ENCODE peak calls at places on chromosomes 16 and 17, in seven cellular contexts. One of them, this sample, is unnamed.

GRCh38 chr16:58039829-58040495 is 14.4 kb downstream of the MMP15 start:
- DNase-seq in heart left ventricle: no peak
- DNase-seq in H54: no peak
- DNase-seq in pancreas: peak; percentile 71
- DNase-seq in T-cell: no peak
- DNase-seq in midbrain: no peak
- DNase-seq in NCI-H187: no peak
- DNase-seq in this sample: no peak

GRCh38 chr17:17096438-17097178 is 54.4 kb downstream of the MPRIP start:
- DNase-seq in heart left ventricle: no peak
- DNase-seq in H54: no peak
- DNase-seq in pancreas: peak; percentile 19
- DNase-seq in T-cell: no peak
- DNase-seq in midbrain: no peak
- DNase-seq in NCI-H187: no peak
- DNase-seq in this sample: no peak

GRCh38 chr17:50267074-50267841 is 7.0 kb upstream of the TMEM92 start:
- DNase-seq in heart left ventricle: no peak
- DNase-seq in H54: no peak
- DNase-seq in pancreas: peak; percentile 29
- DNase-seq in T-cell: no peak
- DNase-seq in midbrain: no peak
- DNase-seq in NCI-H187: no peak
- DNase-seq in this sample: no peak

GRCh38 chr16:996672-997071 is 15.1 kb downstream of the SOX8 start:
- DNase-seq in heart left ventricle: no peak
- DNase-seq in H54: no peak
- DNase-seq in pancreas: no peak
- DNase-seq in T-cell: peak; percentile 38
- DNase-seq in midbrain: no peak
- DNase-seq in NCI-H187: no peak
- DNase-seq in this sample: no peak

GRCh38 chr17:76264425-76264754 is 758 bp upstream of the UBALD2 start:
- DNase-seq in heart left ventricle: no peak
- DNase-seq in H54: no peak
- DNase-seq in pancreas: no peak
- DNase-seq in T-cell: no peak
- DNase-seq in midbrain: no peak
- DNase-seq in NCI-H187: no peak
- DNase-seq in this sample: no peak

GRCh38 chr16:8848231-8848938 is 20.4 kb downstream of the CARHSP1 start:
- DNase-seq in heart left ventricle: peak; percentile 21
- DNase-seq in H54: no peak
- DNase-seq in pancreas: peak; percentile 50
- DNase-seq in T-cell: no peak
- DNase-seq in midbrain: no peak
- DNase-seq in NCI-H187: no peak
- DNase-seq in this sample: peak; percentile 27

GRCh38 chr16:23286131-23286532 is 16.0 kb upstream of the SCNN1B start:
- DNase-seq in heart left ventricle: no peak
- DNase-seq in H54: no peak
- DNase-seq in pancreas: no peak
- DNase-seq in T-cell: no peak
- DNase-seq in midbrain: no peak
- DNase-seq in NCI-H187: no peak
- DNase-seq in this sample: no peak

GRCh38 chr16:69501956-69502457 is 63.8 kb upstream of the NFAT5 start:
- DNase-seq in heart left ventricle: no peak
- DNase-seq in H54: no peak
- DNase-seq in pancreas: no peak
- DNase-seq in T-cell: no peak
- DNase-seq in midbrain: no peak
- DNase-seq in NCI-H187: no peak
- DNase-seq in this sample: no peak

GRCh38 chr17:50117202-50118040 is 12.5 kb downstream of the SAMD14 start:
- DNase-seq in heart left ventricle: peak; percentile 60
- DNase-seq in H54: no peak
- DNase-seq in pancreas: no peak
- DNase-seq in T-cell: peak; percentile 52
- DNase-seq in midbrain: no peak
- DNase-seq in NCI-H187: no peak
- DNase-seq in this sample: peak; percentile 90

GRCh38 chr16:84788968-84789371 is 30.8 kb upstream of the CRISPLD2 start:
- DNase-seq in heart left ventricle: no peak
- DNase-seq in H54: no peak
- DNase-seq in pancreas: no peak
- DNase-seq in T-cell: no peak
- DNase-seq in midbrain: no peak
- DNase-seq in NCI-H187: no peak
- DNase-seq in this sample: no peak

GRCh38 chr17:77388384-77389306 is 247.9 kb downstream of the SEC14L1 start:
- DNase-seq in heart left ventricle: peak; percentile 58
- DNase-seq in H54: no peak
- DNase-seq in pancreas: peak; percentile 67
- DNase-seq in T-cell: no peak
- DNase-seq in midbrain: no peak
- DNase-seq in NCI-H187: no peak
- DNase-seq in this sample: no peak

GRCh38 chr17:41863074-41863843 is 2.0 kb downstream of the KLHL11 start:
- DNase-seq in heart left ventricle: no peak
- DNase-seq in H54: no peak
- DNase-seq in pancreas: no peak
- DNase-seq in T-cell: peak; percentile 25
- DNase-seq in midbrain: no peak
- DNase-seq in NCI-H187: no peak
- DNase-seq in this sample: no peak

GRCh38 chr16:84514874-84515835 is 10.7 kb upstream of the MEAK7 start:
- DNase-seq in heart left ventricle: no peak
- DNase-seq in H54: no peak
- DNase-seq in pancreas: no peak
- DNase-seq in T-cell: peak; percentile 82
- DNase-seq in midbrain: no peak
- DNase-seq in NCI-H187: peak; percentile 18
- DNase-seq in this sample: no peak

GRCh38 chr16:10386517-10387377 is 886 bp downstream of the ATF7IP2 start:
- DNase-seq in heart left ventricle: no peak
- DNase-seq in H54: no peak
- DNase-seq in pancreas: no peak
- DNase-seq in T-cell: no peak
- DNase-seq in midbrain: no peak
- DNase-seq in NCI-H187: no peak
- DNase-seq in this sample: no peak

GRCh38 chr17:28760987-28761562 is 17.3 kb downstream of the TRAF4 start:
- DNase-seq in heart left ventricle: peak; percentile 69
- DNase-seq in H54: no peak
- DNase-seq in pancreas: peak; percentile 73
- DNase-seq in T-cell: no peak
- DNase-seq in midbrain: peak; percentile 32
- DNase-seq in NCI-H187: no peak
- DNase-seq in this sample: peak; percentile 94

GRCh38 chr16:84593825-84594724 is 23.8 kb downstream of the COTL1 start:
- DNase-seq in heart left ventricle: peak; percentile 46
- DNase-seq in H54: no peak
- DNase-seq in pancreas: no peak
- DNase-seq in T-cell: peak; percentile 85
- DNase-seq in midbrain: peak; percentile 76
- DNase-seq in NCI-H187: no peak
- DNase-seq in this sample: peak; percentile 39

GRCh38 chr17:59753522-59754467 is 46.3 kb downstream of the VMP1 start:
- DNase-seq in heart left ventricle: no peak
- DNase-seq in H54: peak; percentile 15
- DNase-seq in pancreas: no peak
- DNase-seq in T-cell: peak; percentile 14
- DNase-seq in midbrain: peak; percentile 79
- DNase-seq in NCI-H187: peak; percentile 7
- DNase-seq in this sample: no peak

GRCh38 chr17:45147102-45147580 is 1.1 kb upstream of the HEXIM1 start:
- DNase-seq in heart left ventricle: no peak
- DNase-seq in H54: no peak
- DNase-seq in pancreas: peak; percentile 81
- DNase-seq in T-cell: peak; percentile 63
- DNase-seq in midbrain: peak; percentile 81
- DNase-seq in NCI-H187: peak; percentile 68
- DNase-seq in this sample: no peak

This sample was measured in H9.